ENCODE peak calls at places on chromosomes 2 and 18, in nine cellular contexts. One of them, this sample, is unnamed.

GRCh38 chr2:2901384-2902345 is 476.0 kb downstream of the EIPR1 start:
- DNase-seq in H1: no peak
- DNase-seq in GM23338: no peak
- DNase-seq in foreskin fibroblast: no peak
- DNase-seq in AG04450: no peak
- DNase-seq in bronchial epithelial cell: no peak
- DNase-seq in fibroblast of villous mesenchyme: no peak
- DNase-seq in GM06990: peak; percentile 54
- DNase-seq in lower lobe of right lung: no peak
- DNase-seq in this sample: no peak

GRCh38 chr2:29238497-29238896 is 123.3 kb downstream of the CLIP4 start:
- DNase-seq in H1: peak; percentile 71
- DNase-seq in GM23338: peak; percentile 76
- DNase-seq in foreskin fibroblast: peak; percentile 44
- DNase-seq in AG04450: no peak
- DNase-seq in bronchial epithelial cell: peak; percentile 28
- DNase-seq in fibroblast of villous mesenchyme: peak; percentile 11
- DNase-seq in GM06990: no peak
- DNase-seq in lower lobe of right lung: no peak
- DNase-seq in this sample: peak; percentile 45

GRCh38 chr2:65625982-65626381 is 193.6 kb upstream of the SPRED2 start:
- DNase-seq in H1: no peak
- DNase-seq in GM23338: no peak
- DNase-seq in foreskin fibroblast: no peak
- DNase-seq in AG04450: no peak
- DNase-seq in bronchial epithelial cell: no peak
- DNase-seq in fibroblast of villous mesenchyme: no peak
- DNase-seq in GM06990: no peak
- DNase-seq in lower lobe of right lung: no peak
- DNase-seq in this sample: no peak

GRCh38 chr2:69196327-69197117 is 183.5 kb downstream of the ANTXR1 start:
- DNase-seq in H1: no peak
- DNase-seq in GM23338: no peak
- DNase-seq in foreskin fibroblast: peak; percentile 84
- DNase-seq in AG04450: peak; percentile 92
- DNase-seq in bronchial epithelial cell: peak; percentile 34
- DNase-seq in fibroblast of villous mesenchyme: peak; percentile 99
- DNase-seq in GM06990: no peak
- DNase-seq in lower lobe of right lung: no peak
- DNase-seq in this sample: peak; percentile 72

GRCh38 chr2:168912466-168913170 is 11.5 kb downstream of the G6PC2 start:
- DNase-seq in H1: peak; percentile 62
- DNase-seq in GM23338: peak; percentile 72
- DNase-seq in foreskin fibroblast: peak; percentile 65
- DNase-seq in AG04450: no peak
- DNase-seq in bronchial epithelial cell: no peak
- DNase-seq in fibroblast of villous mesenchyme: peak; percentile 24
- DNase-seq in GM06990: no peak
- DNase-seq in lower lobe of right lung: no peak
- DNase-seq in this sample: peak; percentile 31

GRCh38 chr2:223041527-223042109 is 10.4 kb upstream of the KCNE4 start:
- DNase-seq in H1: no peak
- DNase-seq in GM23338: no peak
- DNase-seq in foreskin fibroblast: peak; percentile 96
- DNase-seq in AG04450: peak; percentile 93
- DNase-seq in bronchial epithelial cell: peak; percentile 92
- DNase-seq in fibroblast of villous mesenchyme: peak; percentile 97
- DNase-seq in GM06990: no peak
- DNase-seq in lower lobe of right lung: peak; percentile 51
- DNase-seq in this sample: peak; percentile 97

GRCh38 chr2:240130393-240131195 is 5.5 kb downstream of the COPS9 start:
- DNase-seq in H1: no peak
- DNase-seq in GM23338: no peak
- DNase-seq in foreskin fibroblast: no peak
- DNase-seq in AG04450: no peak
- DNase-seq in bronchial epithelial cell: no peak
- DNase-seq in fibroblast of villous mesenchyme: no peak
- DNase-seq in GM06990: no peak
- DNase-seq in lower lobe of right lung: peak; percentile 37
- DNase-seq in this sample: no peak

GRCh38 chr2:62216616-62217015 is 20.7 kb downstream of the B3GNT2 start:
- DNase-seq in H1: no peak
- DNase-seq in GM23338: no peak
- DNase-seq in foreskin fibroblast: peak; percentile 89
- DNase-seq in AG04450: peak; percentile 44
- DNase-seq in bronchial epithelial cell: peak; percentile 60
- DNase-seq in fibroblast of villous mesenchyme: peak; percentile 98
- DNase-seq in GM06990: no peak
- DNase-seq in lower lobe of right lung: no peak
- DNase-seq in this sample: peak; percentile 92

GRCh38 chr2:141554810-141555209 is 576.0 kb downstream of the LRP1B start:
- DNase-seq in H1: no peak
- DNase-seq in GM23338: peak; percentile 68
- DNase-seq in foreskin fibroblast: peak; percentile 66
- DNase-seq in AG04450: peak; percentile 24
- DNase-seq in bronchial epithelial cell: peak; percentile 53
- DNase-seq in fibroblast of villous mesenchyme: peak; percentile 24
- DNase-seq in GM06990: no peak
- DNase-seq in lower lobe of right lung: no peak
- DNase-seq in this sample: peak; percentile 64

GRCh38 chr18:13269599-13270011 is 51.0 kb downstream of the LDLRAD4 start:
- DNase-seq in H1: no peak
- DNase-seq in GM23338: no peak
- DNase-seq in foreskin fibroblast: no peak
- DNase-seq in AG04450: no peak
- DNase-seq in bronchial epithelial cell: no peak
- DNase-seq in fibroblast of villous mesenchyme: no peak
- DNase-seq in GM06990: no peak
- DNase-seq in lower lobe of right lung: no peak
- DNase-seq in this sample: no peak

GRCh38 chr2:41865263-41865662 is 182.6 kb upstream of the PKDCC start:
- DNase-seq in H1: no peak
- DNase-seq in GM23338: peak; percentile 56
- DNase-seq in foreskin fibroblast: no peak
- DNase-seq in AG04450: no peak
- DNase-seq in bronchial epithelial cell: no peak
- DNase-seq in fibroblast of villous mesenchyme: no peak
- DNase-seq in GM06990: no peak
- DNase-seq in lower lobe of right lung: no peak
- DNase-seq in this sample: no peak

GRCh38 chr18:43238429-43238828 is 38.9 kb downstream of the SYT4 start:
- DNase-seq in H1: no peak
- DNase-seq in GM23338: no peak
- DNase-seq in foreskin fibroblast: no peak
- DNase-seq in AG04450: no peak
- DNase-seq in bronchial epithelial cell: no peak
- DNase-seq in fibroblast of villous mesenchyme: no peak
- DNase-seq in GM06990: no peak
- DNase-seq in lower lobe of right lung: no peak
- DNase-seq in this sample: no peak

GRCh38 chr18:28459587-28459986 is 282.7 kb upstream of the CDH2 start:
- DNase-seq in H1: no peak
- DNase-seq in GM23338: no peak
- DNase-seq in foreskin fibroblast: peak; percentile 1
- DNase-seq in AG04450: no peak
- DNase-seq in bronchial epithelial cell: peak; percentile 56
- DNase-seq in fibroblast of villous mesenchyme: no peak
- DNase-seq in GM06990: no peak
- DNase-seq in lower lobe of right lung: no peak
- DNase-seq in this sample: peak; percentile 60

GRCh38 chr2:181892795-181893435 is 1.4 kb downstream of the ITPRID2 start:
- DNase-seq in H1: no peak
- DNase-seq in GM23338: no peak
- DNase-seq in foreskin fibroblast: peak; percentile 49
- DNase-seq in AG04450: no peak
- DNase-seq in bronchial epithelial cell: peak; percentile 63
- DNase-seq in fibroblast of villous mesenchyme: peak; percentile 81
- DNase-seq in GM06990: no peak
- DNase-seq in lower lobe of right lung: no peak
- DNase-seq in this sample: peak; percentile 60

GRCh38 chr2:181891966-181892794 is 650 bp downstream of the ITPRID2 start:
- DNase-seq in H1: peak; percentile 86
- DNase-seq in GM23338: peak; percentile 60
- DNase-seq in foreskin fibroblast: peak; percentile 74
- DNase-seq in AG04450: no peak
- DNase-seq in bronchial epithelial cell: peak; percentile 39
- DNase-seq in fibroblast of villous mesenchyme: peak; percentile 71
- DNase-seq in GM06990: peak; percentile 81
- DNase-seq in lower lobe of right lung: peak; percentile 84
- DNase-seq in this sample: peak; percentile 68

GRCh38 chr2:181896286-181896685 is 4.8 kb downstream of the ITPRID2 start:
- DNase-seq in H1: no peak
- DNase-seq in GM23338: no peak
- DNase-seq in foreskin fibroblast: no peak
- DNase-seq in AG04450: no peak
- DNase-seq in bronchial epithelial cell: no peak
- DNase-seq in fibroblast of villous mesenchyme: no peak
- DNase-seq in GM06990: no peak
- DNase-seq in lower lobe of right lung: no peak
- DNase-seq in this sample: no peak

GRCh38 chr2:181894381-181894780 is 2.9 kb downstream of the ITPRID2 start:
- DNase-seq in H1: no peak
- DNase-seq in GM23338: no peak
- DNase-seq in foreskin fibroblast: no peak
- DNase-seq in AG04450: no peak
- DNase-seq in bronchial epithelial cell: no peak
- DNase-seq in fibroblast of villous mesenchyme: no peak
- DNase-seq in GM06990: no peak
- DNase-seq in lower lobe of right lung: no peak
- DNase-seq in this sample: no peak

DNA sequence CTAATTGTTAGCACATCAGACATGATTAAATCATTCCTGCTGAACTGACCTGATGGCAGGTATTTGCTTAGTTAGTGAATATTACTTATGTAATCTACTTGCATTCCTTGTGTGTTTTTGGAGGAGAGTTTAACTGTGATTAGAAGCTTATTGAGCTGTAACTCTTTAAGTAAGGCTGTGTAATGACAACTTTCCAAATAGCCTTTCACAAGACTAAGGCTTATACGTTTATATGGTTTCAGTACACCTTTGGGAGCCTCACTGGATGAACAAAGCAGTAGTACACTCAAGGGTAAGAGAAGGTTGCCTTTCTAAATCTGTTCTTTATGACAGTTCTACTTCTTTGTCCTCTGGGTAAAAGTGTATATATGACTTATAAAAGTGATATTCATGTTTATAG is 4.3 kb downstream of the ITPRID2 start:
- DNase-seq in H1: no peak
- DNase-seq in GM23338: no peak
- DNase-seq in foreskin fibroblast: no peak
- DNase-seq in AG04450: no peak
- DNase-seq in bronchial epithelial cell: no peak
- DNase-seq in fibroblast of villous mesenchyme: no peak
- DNase-seq in GM06990: no peak
- DNase-seq in lower lobe of right lung: no peak
- DNase-seq in this sample: no peak
- H3K4me3 ChIP-seq in H1: no peak overlapping the region
- H3K4me3 ChIP-seq in GM23338: no peak overlapping the region
- H3K4me3 ChIP-seq in foreskin fibroblast: no peak overlapping the region
- H3K4me3 ChIP-seq in AG04450: peak overlapping the region; percentile 89
- H3K4me3 ChIP-seq in bronchial epithelial cell: no peak overlapping the region
- H3K4me3 ChIP-seq in fibroblast of villous mesenchyme: peak overlapping the region; percentile 94
- H3K4me3 ChIP-seq in GM06990: no peak overlapping the region
- H3K4me3 ChIP-seq in lower lobe of right lung: peak overlapping the region; percentile 81
- H3K4me3 ChIP-seq in this sample: peak overlapping the region; percentile 90

GRCh38 chr2:232926448-232927040 is 56.5 kb downstream of the SNORC start:
- DNase-seq in H1: peak; percentile 56
- DNase-seq in GM23338: peak; percentile 31
- DNase-seq in foreskin fibroblast: no peak
- DNase-seq in AG04450: no peak
- DNase-seq in bronchial epithelial cell: no peak
- DNase-seq in fibroblast of villous mesenchyme: no peak
- DNase-seq in GM06990: no peak
- DNase-seq in lower lobe of right lung: no peak
- DNase-seq in this sample: no peak
- H3K4me3 ChIP-seq in H1: peak overlapping the region; percentile 16
- H3K4me3 ChIP-seq in GM23338: peak overlapping the region; percentile 55
- H3K4me3 ChIP-seq in foreskin fibroblast: peak overlapping the region; percentile 7
- H3K4me3 ChIP-seq in AG04450: no peak overlapping the region
- H3K4me3 ChIP-seq in bronchial epithelial cell: no peak overlapping the region
- H3K4me3 ChIP-seq in fibroblast of villous mesenchyme: no peak overlapping the region
- H3K4me3 ChIP-seq in GM06990: no peak overlapping the region
- H3K4me3 ChIP-seq in lower lobe of right lung: no peak overlapping the region
- H3K4me3 ChIP-seq in this sample: no peak overlapping the region

DNA sequence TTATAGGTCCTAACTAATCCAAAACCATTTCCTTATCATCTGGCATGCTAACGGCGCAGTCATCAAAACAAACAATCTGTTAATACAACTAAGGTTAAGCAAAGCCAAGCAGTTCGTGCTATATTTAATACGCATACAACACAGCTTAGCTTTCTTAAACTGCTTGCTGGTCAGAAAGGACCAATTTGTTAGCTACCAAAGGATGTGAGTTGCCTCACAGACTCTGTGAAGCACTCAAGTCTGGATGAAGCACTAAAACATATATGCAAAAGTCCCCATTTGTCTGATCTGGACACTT is 66.9 kb downstream of the ZEB2 start:
- DNase-seq in H1: no peak
- DNase-seq in GM23338: no peak
- DNase-seq in foreskin fibroblast: peak; percentile 63
- DNase-seq in AG04450: no peak
- DNase-seq in bronchial epithelial cell: no peak
- DNase-seq in fibroblast of villous mesenchyme: peak; percentile 80
- DNase-seq in GM06990: no peak
- DNase-seq in lower lobe of right lung: no peak
- DNase-seq in this sample: peak; percentile 49
- H3K4me3 ChIP-seq in H1: no peak overlapping the region
- H3K4me3 ChIP-seq in GM23338: peak overlapping the region; percentile 34
- H3K4me3 ChIP-seq in foreskin fibroblast: no peak overlapping the region
- H3K4me3 ChIP-seq in AG04450: peak overlapping the region; percentile 43
- H3K4me3 ChIP-seq in bronchial epithelial cell: no peak overlapping the region
- H3K4me3 ChIP-seq in fibroblast of villous mesenchyme: peak overlapping the region; percentile 40
- H3K4me3 ChIP-seq in GM06990: no peak overlapping the region
- H3K4me3 ChIP-seq in lower lobe of right lung: peak overlapping the region; percentile 33
- H3K4me3 ChIP-seq in this sample: peak overlapping the region; percentile 37

GRCh38 chr18:79379931-79380815 is 15.6 kb upstream of the NFATC1 start:
- DNase-seq in H1: no peak
- DNase-seq in GM23338: no peak
- DNase-seq in foreskin fibroblast: no peak
- DNase-seq in AG04450: no peak
- DNase-seq in bronchial epithelial cell: no peak
- DNase-seq in fibroblast of villous mesenchyme: no peak
- DNase-seq in GM06990: no peak
- DNase-seq in lower lobe of right lung: no peak
- DNase-seq in this sample: no peak

GRCh38 chr18:79379251-79379905 is 16.4 kb upstream of the NFATC1 start:
- DNase-seq in H1: no peak
- DNase-seq in GM23338: no peak
- DNase-seq in foreskin fibroblast: no peak
- DNase-seq in AG04450: no peak
- DNase-seq in bronchial epithelial cell: no peak
- DNase-seq in fibroblast of villous mesenchyme: no peak
- DNase-seq in GM06990: no peak
- DNase-seq in lower lobe of right lung: no peak
- DNase-seq in this sample: no peak

GRCh38 chr18:79382681-79383387 is 12.9 kb upstream of the NFATC1 start:
- DNase-seq in H1: no peak
- DNase-seq in GM23338: no peak
- DNase-seq in foreskin fibroblast: no peak
- DNase-seq in AG04450: no peak
- DNase-seq in bronchial epithelial cell: no peak
- DNase-seq in fibroblast of villous mesenchyme: no peak
- DNase-seq in GM06990: no peak
- DNase-seq in lower lobe of right lung: no peak
- DNase-seq in this sample: no peak

GRCh38 chr18:79381811-79382311 is 13.9 kb upstream of the NFATC1 start:
- DNase-seq in H1: no peak
- DNase-seq in GM23338: no peak
- DNase-seq in foreskin fibroblast: no peak
- DNase-seq in AG04450: no peak
- DNase-seq in bronchial epithelial cell: no peak
- DNase-seq in fibroblast of villous mesenchyme: no peak
- DNase-seq in GM06990: no peak
- DNase-seq in lower lobe of right lung: no peak
- DNase-seq in this sample: no peak

GRCh38 chr18:79380816-79381806 is 14.6 kb upstream of the NFATC1 start:
- DNase-seq in H1: peak; percentile 96
- DNase-seq in GM23338: peak; percentile 89
- DNase-seq in foreskin fibroblast: peak; percentile 78
- DNase-seq in AG04450: no peak
- DNase-seq in bronchial epithelial cell: peak; percentile 23
- DNase-seq in fibroblast of villous mesenchyme: peak; percentile 50
- DNase-seq in GM06990: no peak
- DNase-seq in lower lobe of right lung: peak; percentile 65
- DNase-seq in this sample: peak; percentile 60
- H3K4me3 ChIP-seq in H1: no peak overlapping the region
- H3K4me3 ChIP-seq in GM23338: no peak overlapping the region
- H3K4me3 ChIP-seq in foreskin fibroblast: no peak overlapping the region
- H3K4me3 ChIP-seq in AG04450: no peak overlapping the region
- H3K4me3 ChIP-seq in bronchial epithelial cell: no peak overlapping the region
- H3K4me3 ChIP-seq in fibroblast of villous mesenchyme: no peak overlapping the region
- H3K4me3 ChIP-seq in GM06990: no peak overlapping the region
- H3K4me3 ChIP-seq in lower lobe of right lung: no peak overlapping the region
- H3K4me3 ChIP-seq in this sample: no peak overlapping the region

This sample was measured in fibroblast of pulmonary artery.